ENCODE peak calls at places on chromosomes 4 and X, in ten cellular contexts. F is SK-N-SH; H is endodermal cell; K is astrocyte; D is esophagus squamous epithelium; R is CD8-positive, alpha-beta T cell; Y is PC-3; J is PC-9; T is tibial artery; L is mammary epithelial cell. Z is an unnamed sample.

GRCh38 chrX:13793897-13794296 is 23.0 kb downstream of the GPM6B start:
- DNase-seq in F (no peak), Y (no peak), R (no peak), D (no peak), T (no peak), J (no peak), K (no peak), H (no peak), L (no peak), Z (no peak)

GRCh38 chrX:153925739-153926593 is at the start of gene ARHGAP4:
- DNase-seq in D (no peak), T (no peak), J (no peak), L (no peak), F (no peak), Y (no peak), K (no peak), H (no peak), R (peak; percentile 33), Z (no peak)

GRCh38 chr4:153153339-153153851 is 50.8 kb upstream of the TRIM2 start:
- DNase-seq in J (peak; percentile 36), K (peak; percentile 16), F (peak; percentile 87), R (peak; percentile 53), T (no peak), H (no peak), L (peak; percentile 51), D (no peak), Y (peak; percentile 19), Z (peak; percentile 25)

GRCh38 chr4:81504685-81505598 is 33.2 kb upstream of the RASGEF1B start:
- DNase-seq in R (peak; percentile 40), K (no peak), Y (no peak), J (no peak), D (peak; percentile 23), T (peak; percentile 86), L (no peak), H (no peak), F (no peak), Z (no peak)

GRCh38 chr4:7397206-7398103 is 37.3 kb downstream of the PSAPL1 start:
- DNase-seq in L (peak; percentile 92), H (peak; percentile 26), Y (no peak), T (peak; percentile 35), K (peak; percentile 69), F (peak; percentile 4), R (no peak), J (no peak), D (no peak), Z (peak; percentile 91)

GRCh38 chr4:24995346-24995745 is 35.4 kb downstream of the LGI2 start:
- DNase-seq in L (no peak), K (no peak), H (no peak), T (no peak), J (no peak), R (no peak), F (no peak), Y (no peak), D (no peak), Z (no peak)

GRCh38 chr4:89001647-89002518 is 55.1 kb downstream of the FAM13A start:
- DNase-seq in J (no peak), F (peak; percentile 19), R (no peak), H (no peak), K (no peak), D (no peak), Y (no peak), L (no peak), T (no peak), Z (peak; percentile 7)

GRCh38 chrX:23383411-23383810 is 48.8 kb downstream of the PTCHD1 start:
- DNase-seq in R (no peak), Y (peak; percentile 50), T (no peak), L (no peak), H (no peak), J (no peak), K (peak; percentile 77), D (no peak), F (no peak), Z (peak; percentile 29)

GRCh38 chrX:56788717-56789122 is 59.7 kb downstream of the NBDY start:
- DNase-seq in J (no peak), D (no peak), L (no peak), F (no peak), T (no peak), Y (no peak), H (no peak), R (no peak), K (no peak), Z (no peak)

GRCh38 chr4:87078987-87079469 is 141.4 kb downstream of the KLHL8 start:
- DNase-seq in T (peak; percentile 75), D (no peak), Y (no peak), J (no peak), F (no peak), L (no peak), R (no peak), H (no peak), K (peak; percentile 61), Z (no peak)

GRCh38 chrX:133992877-133993276 is 7.5 kb upstream of the GPC3 start:
- DNase-seq in Y (no peak), R (no peak), D (no peak), F (no peak), J (no peak), L (no peak), K (no peak), T (no peak), H (no peak), Z (no peak)

GRCh38 chr4:39719804-39720580 is 22.1 kb downstream of the UBE2K start:
- DNase-seq in J (no peak), Y (no peak), F (no peak), K (peak; percentile 16), L (peak; percentile 57), R (no peak), H (no peak), T (no peak), D (no peak), Z (peak; percentile 14)

GRCh38 chr4:189305500-189305899 is 635.2 kb upstream of the FRG1 start:
- DNase-seq in T (no peak), F (peak; percentile 73), L (no peak), K (no peak), Y (no peak), H (no peak), J (no peak), D (no peak), R (no peak), Z (no peak)

GRCh38 chrX:156002517-156002916 is 5.0 kb downstream of the IL9R start:
- DNase-seq in T (no peak), H (no peak), Y (no peak), L (peak; percentile 45), D (no peak), J (no peak), F (no peak), R (no peak), K (no peak), Z (peak; percentile 7)

GRCh38 chr4:6198278-6198677 is 2.1 kb downstream of the JAKMIP1 start:
- DNase-seq in L (no peak), R (no peak), Y (no peak), F (no peak), J (no peak), D (no peak), T (peak; percentile 35), K (no peak), H (no peak), Z (no peak)

GRCh38 chrX:39050427-39050826 is 249.2 kb downstream of the MID1IP1 start:
- DNase-seq in R (no peak), T (no peak), K (no peak), H (no peak), F (no peak), L (no peak), Y (no peak), J (no peak), D (no peak), Z (peak; percentile 43)

DNA sequence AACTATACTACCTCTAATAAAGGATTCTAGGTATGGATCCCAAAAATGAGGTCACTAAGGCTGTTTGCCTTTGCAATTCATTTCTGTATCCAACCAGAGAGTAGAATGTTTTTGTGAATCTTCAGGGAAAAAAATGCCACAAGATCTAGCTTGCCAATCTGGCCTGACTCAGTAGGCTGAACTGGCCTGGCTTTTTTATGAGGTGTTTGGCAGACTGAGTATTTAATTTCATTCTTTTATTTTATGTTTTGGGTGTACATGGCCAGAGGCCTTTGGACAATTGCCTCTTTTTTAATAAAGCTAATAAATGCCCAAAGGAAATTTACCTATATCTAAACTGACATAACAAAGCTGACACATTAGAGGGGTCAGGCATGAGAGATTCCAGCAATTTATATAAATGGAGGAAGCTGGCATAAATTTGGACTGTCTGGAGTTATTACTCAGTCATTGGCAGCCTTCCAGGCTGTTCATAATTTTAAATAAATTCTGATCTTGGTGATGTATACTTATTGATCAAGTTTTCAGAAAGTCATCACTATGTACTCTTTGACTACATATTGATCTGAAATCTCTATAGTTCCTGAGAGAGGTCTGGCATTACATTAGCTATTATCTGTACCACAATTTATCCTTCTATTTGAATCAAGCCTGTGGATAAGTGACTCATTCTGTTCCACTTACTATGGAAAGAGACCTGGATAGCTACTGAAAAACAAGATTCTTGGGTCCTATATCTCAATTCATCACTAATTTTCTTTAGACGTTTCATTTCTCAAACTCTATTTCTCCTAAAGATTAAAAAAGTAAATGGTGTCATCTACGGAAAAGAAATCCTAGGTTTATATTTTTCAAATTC is 376.3 kb upstream of the NOCT start:
- DNase-seq in K (peak; percentile 57), D (no peak), J (no peak), T (no peak), Y (peak; percentile 49), R (no peak), H (no peak), F (peak; percentile 10), L (peak; percentile 14), Z (peak; percentile 39)
- TF ChIP-seq CTCF in K (no peak), D (no peak), J (no peak), T (no peak), Y (no peak), R (no peak), H (no peak), F (no peak), L (no peak), Z (no peak)

GRCh38 chr4:56433280-56433679 is 2.1 kb downstream of the PPAT start:
- DNase-seq in R (no peak), L (no peak), H (no peak), Y (no peak), J (no peak), D (no peak), F (no peak), T (no peak), K (no peak), Z (no peak)
- H3K27ac ChIP-seq in R (no peak overlapping the region), L (no peak overlapping the region), H (no peak overlapping the region), Y (no peak overlapping the region), J (peak overlapping the region; percentile 82), D (no peak overlapping the region), F (no peak overlapping the region), T (no peak overlapping the region), K (no peak overlapping the region), Z (no peak overlapping the region)

DNA sequence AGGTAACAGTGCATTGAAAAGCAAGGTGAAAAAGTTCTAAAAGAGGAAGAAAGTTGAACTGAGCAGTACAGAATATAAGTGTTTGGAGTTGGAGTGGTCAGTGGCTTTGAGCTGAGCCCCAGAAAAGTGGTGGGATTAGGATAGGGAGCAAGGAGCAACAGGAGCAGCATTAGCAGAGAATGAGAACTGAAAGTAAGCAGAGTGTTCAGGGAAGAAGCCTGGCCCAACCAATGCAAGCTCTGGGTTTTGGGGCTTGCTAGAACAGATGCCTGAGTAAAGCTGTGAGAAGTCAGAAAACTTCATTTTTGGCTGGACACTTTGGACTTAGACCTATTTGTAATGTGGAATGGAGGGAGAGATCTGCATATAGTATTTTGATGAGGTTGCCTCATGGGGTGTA is 17.8 kb downstream of the JADE1 start:
- DNase-seq in H (peak; percentile 46), D (no peak), K (no peak), R (no peak), Y (no peak), F (no peak), J (no peak), L (no peak), T (no peak), Z (no peak)
- H3K4me1 ChIP-seq in H (peaks cover 19% of the 10 kb centered on the region), D (peaks cover 40% of the 10 kb centered on the region), K (peaks cover 36% of the 10 kb centered on the region), R (peaks cover 31% of the 10 kb centered on the region), Y (peaks cover 28% of the 10 kb centered on the region), F (peaks cover 27% of the 10 kb centered on the region), J (peaks cover 13% of the 10 kb centered on the region), L (peaks cover 18% of the 10 kb centered on the region), T (peaks cover 24% of the 10 kb centered on the region), Z (peaks cover 25% of the 10 kb centered on the region)

GRCh38 chrX:140697618-140698017 is 11.9 kb upstream of the LINC00632 start:
- DNase-seq in K (no peak), T (no peak), F (no peak), Y (peak; percentile 22), L (no peak), J (no peak), R (no peak), D (no peak), H (no peak), Z (no peak)
- TF ChIP-seq CTCF in K (peak; percentile 20), T (no peak), F (peak; percentile 28), Y (peak; percentile 51), L (no peak), J (no peak), R (no peak), D (no peak), H (peak; percentile 77), Z (no peak)

Z was measured in foreskin keratinocyte.